ENCODE peak calls at places on chromosomes 12 and 14, in four cellular contexts. Q, Y, G and C are unnamed samples. For H3K36me3, the result is how much of the 10 kb centered on the place peaks cover.

GRCh38 chr14:79552778-79553177 is 658.5 kb downstream of the DIO2 start:
- DNase-seq in Q (no peak), Y (peak), G (no peak), C (no peak)

GRCh38 chr12:40208707-40209106 is 16.1 kb upstream of the LRRK2 start:
- DNase-seq in Q (no peak), Y (no peak), G (peak), C (no peak)

GRCh38 chr12:92593734-92594402 is 108.9 kb upstream of the PLEKHG7 start:
- DNase-seq in Q (no peak), Y (no peak), G (peak), C (no peak)

GRCh38 chr12:95416111-95416636 is 57.8 kb upstream of the METAP2 start:
- DNase-seq in Q (no peak), Y (no peak), G (no peak), C (no peak)

GRCh38 chr14:75279739-75280447 is 1.3 kb downstream of the FOS start:
- DNase-seq in Q (no peak), Y (peak), G (no peak), C (no peak)

GRCh38 chr12:120439646-120440247 is 1.8 kb downstream of the COX6A1 start:
- DNase-seq in Q (peak), Y (peak), G (no peak), C (peak)

GRCh38 chr14:24311837-24312615 is 724 bp downstream of the LTB4R start:
- DNase-seq in Q (no peak), Y (no peak), G (no peak), C (no peak)

GRCh38 chr12:63977441-63977840 is 132.9 kb downstream of the SRGAP1 start:
- DNase-seq in Q (no peak), Y (no peak), G (no peak), C (no peak)

GRCh38 chr12:17239874-17240273 is 633.9 kb upstream of the LMO3 start:
- DNase-seq in Q (no peak), Y (no peak), G (no peak), C (no peak)

GRCh38 chr12:5388581-5389535 is 43.0 kb upstream of the NTF3 start:
- DNase-seq in Q (no peak), Y (no peak), G (no peak), C (no peak)

GRCh38 chr12:65654230-65654629 is 170.1 kb upstream of the HMGA2 start:
- DNase-seq in Q (no peak), Y (no peak), G (no peak), C (no peak)

GRCh38 chr12:24561882-24562760 is 386.8 kb downstream of the BCAT1 start:
- DNase-seq in Q (peak), Y (peak), G (peak), C (no peak)

GRCh38 chr12:124784871-124785572 is 78.6 kb downstream of the SCARB1 start:
- DNase-seq in Q (no peak), Y (no peak), G (no peak), C (no peak)

GRCh38 chr14:93337143-93337753 is 4.4 kb upstream of the BTBD7 start:
- DNase-seq in Q (no peak), Y (no peak), G (no peak), C (no peak)

GRCh38 chr12:56252649-56253048 is 5.5 kb downstream of the ANKRD52 start:
- DNase-seq in Q (no peak), Y (no peak), G (no peak), C (no peak)

GRCh38 chr12:56244494-56244893 is 13.7 kb downstream of the ANKRD52 start:
- DNase-seq in Q (no peak), Y (no peak), G (no peak), C (no peak)

GRCh38 chr12:56243731-56244181 is 13.9 kb downstream of the SLC39A5 start:
- DNase-seq in Q (no peak), Y (no peak), G (no peak), C (no peak)

GRCh38 chr12:56248711-56249110 is 9.5 kb downstream of the ANKRD52 start:
- DNase-seq in Q (no peak), Y (no peak), G (no peak), C (no peak)

GRCh38 chr12:56247923-56248322 is 10.3 kb downstream of the ANKRD52 start:
- DNase-seq in Q (no peak), Y (no peak), G (no peak), C (no peak)
- H3K36me3 ChIP-seq in Q (half or more), Y (under half), G (half or more), C (under half)

DNA sequence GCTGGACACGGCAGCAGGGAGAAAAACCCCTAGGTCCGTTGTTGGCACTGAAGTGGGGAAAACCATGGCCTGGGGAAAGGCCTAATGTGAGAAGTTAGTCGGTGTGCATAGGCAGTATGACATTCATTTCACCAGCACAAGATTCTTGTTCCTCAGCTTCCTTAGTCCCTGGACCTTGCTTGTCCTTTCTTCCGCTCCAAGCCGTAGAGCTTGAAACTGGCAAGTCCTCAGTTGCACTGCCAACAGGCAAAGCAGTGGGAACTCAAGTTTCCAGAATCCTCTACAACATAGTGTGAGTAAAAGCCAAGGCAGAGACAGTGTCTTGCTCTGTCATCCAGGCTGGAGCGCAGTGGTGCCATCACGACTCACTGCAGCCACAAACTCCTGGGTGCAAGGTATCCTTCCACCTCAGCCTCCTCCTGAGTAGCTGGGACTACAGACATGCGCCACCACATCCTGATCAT is 138.5 kb upstream of the AMIGO2 start:
- DNase-seq in Q (no peak), Y (no peak), G (no peak), C (no peak)
- H3K4me3 ChIP-seq in Q (no peak), Y (no peak), G (no peak), C (no peak)

GRCh38 chr14:20383032-20383431 is 30.3 kb downstream of the TEP1 start:
- DNase-seq in Q (no peak), Y (no peak), G (no peak), C (no peak)
- H3K36me3 ChIP-seq in Q (half or more), Y (under half), G (half or more), C (under half)

GRCh38 chr12:88303335-88303734 is 161.2 kb downstream of the TMTC3 start:
- DNase-seq in Q (no peak), Y (no peak), G (no peak), C (no peak)

GRCh38 chr12:88308825-88309224 is 166.7 kb downstream of the TMTC3 start:
- DNase-seq in Q (no peak), Y (no peak), G (no peak), C (no peak)

GRCh38 chr12:88305491-88305890 is 163.4 kb downstream of the TMTC3 start:
- DNase-seq in Q (no peak), Y (no peak), G (no peak), C (no peak)

GRCh38 chr12:88309546-88309945 is 167.4 kb downstream of the TMTC3 start:
- DNase-seq in Q (no peak), Y (no peak), G (no peak), C (no peak)

GRCh38 chr12:88306471-88307069 is 164.5 kb downstream of the TMTC3 start:
- DNase-seq in Q (no peak), Y (no peak), G (no peak), C (no peak)
- H3K4me3 ChIP-seq in Q (no peak), Y (no peak), G (no peak), C (no peak)

DNA sequence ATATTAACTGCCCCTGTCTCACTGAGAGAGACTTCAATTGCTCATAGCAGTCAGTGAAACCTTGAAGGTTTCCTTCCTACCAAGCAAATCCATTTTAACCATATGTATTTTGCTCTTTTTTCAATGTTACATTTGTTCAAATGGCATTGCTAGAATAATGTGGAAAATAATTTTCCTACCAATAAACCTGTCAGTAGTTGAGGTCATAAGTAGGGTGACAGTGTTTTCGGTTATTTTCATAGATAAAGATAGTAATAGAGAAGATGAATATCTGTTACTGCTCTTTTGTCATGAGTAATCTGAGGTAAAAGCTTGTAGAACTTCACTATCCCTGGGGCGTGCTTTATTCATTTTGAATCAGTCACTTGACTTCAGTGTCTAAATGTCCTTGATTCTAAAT is 32.6 kb downstream of the EID3 start:
- DNase-seq in Q (no peak), Y (no peak), G (no peak), C (no peak)
- H3K36me3 ChIP-seq in Q (half or more), Y (under half), G (half or more), C (half or more)